ENCODE peak calls at places on chromosomes 3 and 15, in four cellular contexts. Q is K562, R is SK-N-SH, O is WTC11. V is an unnamed sample.

GRCh38 chr3:97111237-97111636 is 296.8 kb downstream of the EPHA6 start:
- DNase-seq in O (no peak), R (no peak), Q (no peak), V (no peak)

GRCh38 chr15:81001180-81002003 is 669 bp downstream of the TLNRD1 start:
- DNase-seq in Q (peak), R (peak), O (peak), V (no peak)

GRCh38 chr3:8490079-8490552 is 11.5 kb upstream of the LMCD1 start:
- DNase-seq in O (no peak), Q (no peak), R (no peak), V (no peak)

GRCh38 chr3:58116161-58116955 is 94.4 kb downstream of the DNASE1L3 start:
- DNase-seq in R (no peak), O (no peak), Q (no peak), V (no peak)

GRCh38 chr3:105868450-105868744 is 415 bp downstream of the CBLB start:
- DNase-seq in O (peak), Q (peak), R (peak), V (no peak)

GRCh38 chr15:53586815-53587214 is 172.6 kb downstream of the WDR72 start:
- DNase-seq in O (peak), R (peak), Q (peak), V (peak)

GRCh38 chr15:48890375-48890972 is 12.5 kb downstream of the EID1 start:
- DNase-seq in O (no peak), R (no peak), Q (no peak), V (no peak)

GRCh38 chr3:46669191-46669999 is 24.1 kb downstream of the ALS2CL start:
- DNase-seq in R (peak), Q (no peak), O (peak), V (no peak)

GRCh38 chr15:93759626-93760025 is 471.7 kb upstream of the MCTP2 start:
- DNase-seq in Q (no peak), R (no peak), O (no peak), V (no peak)

GRCh38 chr3:4983739-4984510 is 4.7 kb downstream of the BHLHE40 start:
- DNase-seq in R (no peak), Q (peak), O (no peak), V (no peak)

GRCh38 chr3:152835311-152836102 is 576 bp downstream of the P2RY1 start:
- DNase-seq in R (peak), O (peak), Q (peak), V (peak)

GRCh38 chr15:45285413-45285812 is 33.4 kb downstream of the SLC28A2 start:
- DNase-seq in R (no peak), Q (no peak), O (no peak), V (no peak)

GRCh38 chr3:48232734-48233133 is 8.2 kb upstream of the ZNF589 start:
- DNase-seq in O (peak), Q (peak), R (peak), V (peak)

GRCh38 chr3:134085034-134085775 is 55.5 kb upstream of the SLCO2A1 start:
- DNase-seq in Q (no peak), R (no peak), O (no peak), V (peak)

GRCh38 chr3:188923671-188924070 is 248.1 kb upstream of the TPRG1 start:
- DNase-seq in R (no peak), O (no peak), Q (no peak), V (no peak)

GRCh38 chr15:60017538-60018199 is 13.6 kb downstream of the FOXB1 start:
- DNase-seq in R (no peak), O (no peak), Q (no peak), V (no peak)

GRCh38 chr15:70017025-70017424 is 80.7 kb downstream of the TLE3 start:
- DNase-seq in R (no peak), O (no peak), Q (no peak), V (no peak)

GRCh38 chr3:27253831-27254230 is 115.4 kb downstream of the NEK10 start:
- DNase-seq in O (peak), Q (no peak), R (peak), V (peak)

GRCh38 chr3:123082370-123083065 is 15.7 kb downstream of the PDIA5 start:
- DNase-seq in R (no peak), Q (peak), O (no peak), V (no peak)

GRCh38 chr3:140006331-140006730 is 71.3 kb downstream of the CLSTN2 start:
- DNase-seq in O (no peak), R (no peak), Q (no peak), V (no peak)

GRCh38 chr3:191008074-191008473 is 145.6 kb upstream of the GMNC start:
- DNase-seq in O (no peak), R (no peak), Q (no peak), V (no peak)

GRCh38 chr15:95557226-95558046 is 773.1 kb upstream of the NR2F2 start:
- DNase-seq in R (no peak), O (no peak), Q (peak), V (no peak)

GRCh38 chr3:42751609-42752008 is 21.4 kb downstream of the CCDC13 start:
- DNase-seq in O (no peak), Q (no peak), R (no peak), V (peak)

GRCh38 chr15:77528968-77529319 is 103.8 kb downstream of the LINGO1 start:
- DNase-seq in O (peak), R (peak), Q (no peak), V (no peak)

GRCh38 chr15:26069204-26069603 is 206.1 kb upstream of the ATP10A start:
- DNase-seq in O (no peak), R (no peak), Q (no peak), V (no peak)

GRCh38 chr3:47315069-47315647 is 32.4 kb downstream of the KLHL18 start:
- DNase-seq in O (no peak), R (no peak), Q (peak), V (no peak)

GRCh38 chr15:96285306-96285705 is 45.2 kb upstream of the NR2F2 start:
- DNase-seq in R (no peak), O (no peak), Q (peak), V (no peak)

GRCh38 chr3:144364797-144365196 is 393.2 kb downstream of the DIPK2A start:
- DNase-seq in R (no peak), O (no peak), Q (no peak), V (no peak)

GRCh38 chr3:13883681-13884080 is 3.8 kb upstream of the WNT7A start:
- DNase-seq in O (no peak), Q (no peak), R (peak), V (no peak)

GRCh38 chr3:53016236-53016635 is 29.6 kb downstream of the SFMBT1 start:
- DNase-seq in Q (no peak), O (no peak), R (no peak), V (no peak)

GRCh38 chr3:8938021-8938420 is 25.3 kb downstream of the RAD18 start:
- DNase-seq in O (no peak), R (no peak), Q (peak), V (no peak)

GRCh38 chr3:141385386-141386079 is 17.2 kb downstream of the ZBTB38 start:
- DNase-seq in R (no peak), Q (no peak), O (no peak), V (no peak)
- TF ChIP-seq TEAD4 in R (no peak), Q (no peak), O (no peak), V (no peak)

GRCh38 chr3:82671466-82671865 is 910.0 kb upstream of the GBE1 start:
- DNase-seq in O (no peak), Q (no peak), R (no peak), V (no peak)

GRCh38 chr3:82676356-82677026 is 915.0 kb upstream of the GBE1 start:
- DNase-seq in O (no peak), Q (no peak), R (no peak), V (no peak)

GRCh38 chr3:82672966-82673365 is 911.5 kb upstream of the GBE1 start:
- DNase-seq in R (no peak), O (no peak), Q (no peak), V (no peak)
- TF ChIP-seq TEAD4 in R (no peak), O (no peak), Q (no peak), V (no peak)

DNA sequence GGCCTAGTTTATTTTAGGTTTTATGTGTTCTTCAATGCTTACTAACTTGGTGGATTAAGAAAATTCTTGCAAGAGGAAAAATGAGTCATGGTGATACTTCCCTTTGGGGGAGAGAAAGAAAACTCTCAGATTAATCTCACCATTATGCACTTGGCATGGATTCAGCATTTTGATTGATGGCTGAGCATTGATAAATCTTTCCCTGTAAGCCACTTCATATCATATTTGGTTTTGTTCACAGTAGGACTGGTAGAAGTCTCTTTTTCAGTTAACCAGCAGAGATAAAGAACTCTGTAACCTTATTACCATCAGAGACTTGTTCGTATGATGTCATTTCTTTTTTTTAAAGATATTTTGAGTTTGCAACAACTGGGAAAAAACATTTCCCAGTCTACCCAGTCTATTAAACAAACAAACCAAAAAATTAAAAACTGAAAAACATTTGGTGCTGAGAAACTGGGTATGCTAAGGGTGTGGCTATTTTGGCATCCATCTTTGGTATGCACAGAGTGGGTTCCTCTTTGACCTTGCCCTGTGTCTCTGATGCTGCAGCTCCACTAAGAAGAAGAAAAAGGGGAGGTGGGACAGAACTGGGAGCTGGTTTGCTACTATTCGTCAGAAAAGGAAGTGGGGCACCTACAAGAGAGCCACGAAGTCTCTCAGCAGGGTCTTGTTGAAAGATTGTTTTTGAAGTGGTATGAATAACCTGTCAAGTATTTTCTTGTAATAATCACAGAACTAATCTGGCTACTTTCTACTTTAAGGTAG is 17.2 kb downstream of the TMOD3 start:
- DNase-seq in O (no peak), R (no peak), Q (peak), V (no peak)
- TF ChIP-seq TEAD4 in O (no peak), R (peak), Q (peak), V (no peak)

GRCh38 chr3:183845090-183845489 is 19.7 kb upstream of the MAP6D1 start:
- DNase-seq in R (no peak), O (no peak), Q (no peak), V (no peak)
- TF ChIP-seq TEAD4 in R (no peak), O (no peak), Q (no peak), V (no peak)